ENCODE peak calls at places on chromosomes 5 and 9, in four cellular contexts. A is body of pancreas, P is mesothelial cell of epicardium, D is EL. B is an unnamed sample.

GRCh38 chr5:170681013-170681433 is 102.5 kb upstream of the GABRP start:
- DNase-seq in D (peak; percentile 33), A (peak; percentile 5), P (peak; percentile 82), B (peak; percentile 79)

GRCh38 chr9:105226055-105226454 is 18.4 kb upstream of the SLC44A1 start:
- DNase-seq in D (no peak), P (no peak), A (no peak), B (no peak)

GRCh38 chr5:175483337-175483736 is 5.0 kb downstream of the SFXN1 start:
- DNase-seq in P (no peak), D (no peak), A (no peak), B (no peak)

GRCh38 chr9:12759767-12760166 is 15.1 kb upstream of the LURAP1L start:
- DNase-seq in P (no peak), A (no peak), D (no peak), B (no peak)

GRCh38 chr9:131657031-131657377 is 82.9 kb downstream of the RAPGEF1 start:
- DNase-seq in D (no peak), P (no peak), A (no peak), B (no peak)

GRCh38 chr9:5851445-5851844 is 18.5 kb upstream of the ERMP1 start:
- DNase-seq in P (no peak), A (peak; percentile 16), D (no peak), B (peak; percentile 14)

GRCh38 chr9:1951446-1951845 is 63.7 kb upstream of the SMARCA2 start:
- DNase-seq in A (no peak), D (no peak), P (no peak), B (no peak)

GRCh38 chr9:98083566-98084135 is 27.1 kb downstream of the NANS start:
- DNase-seq in A (no peak), D (no peak), P (no peak), B (no peak)

GRCh38 chr9:127452481-127453092 is 1.3 kb downstream of the LRSAM1 start:
- DNase-seq in D (peak; percentile 26), A (peak; percentile 93), P (peak; percentile 45), B (peak; percentile 15)

GRCh38 chr5:124745367-124746251 is 830 bp downstream of the ZNF608 start:
- DNase-seq in D (no peak), A (no peak), P (no peak), B (no peak)

GRCh38 chr9:93198117-93198838 is 14.3 kb downstream of the WNK2 start:
- DNase-seq in P (no peak), A (peak; percentile 38), D (no peak), B (no peak)

B was measured in Calu3.